ENCODE peak calls at places on chromosomes 7 and 10, in eight cellular contexts. C is IMR-90; I is RCC 7860; U is HEK293T; Z is NCI-H446 treated with DMSO at 0.1 percent for 48 hours; H is AG04450; A is stimulated activated CD8-positive, alpha-beta memory T cell treated with anti-CD3 and anti-CD28 coated beads, Interleukin-4, amount 100 ng/mL, for 4 hours; V is skeletal muscle cell. F is an unnamed sample.

GRCh38 chr7:135792866-135793265 is 44.3 kb upstream of the FAM180A start:
- DNase-seq in C (no peak), I (no peak), U (no peak), Z (no peak), H (no peak), A (no peak), V (no peak), F (no peak)

GRCh38 chr7:124722292-124722691 is 43.3 kb downstream of the GPR37 start:
- DNase-seq in C (peak), I (no peak), U (no peak), Z (no peak), H (no peak), A (no peak), V (no peak), F (no peak)

GRCh38 chr10:77799352-77799751 is 127.2 kb downstream of the DLG5 start:
- DNase-seq in C (peak), I (no peak), U (no peak), Z (no peak), H (no peak), A (no peak), V (no peak), F (no peak)

GRCh38 chr7:99079104-99079503 is 64.8 kb downstream of the SMURF1 start:
- DNase-seq in C (no peak), I (no peak), U (no peak), Z (no peak), H (no peak), A (no peak), V (no peak), F (no peak)

GRCh38 chr7:67843001-67843400 is 846.4 kb downstream of the TYW1 start:
- DNase-seq in C (no peak), I (no peak), U (no peak), Z (no peak), H (no peak), A (no peak), V (no peak), F (no peak)

GRCh38 chr10:116815641-116816415 is 33.5 kb upstream of the ENO4 start:
- DNase-seq in C (peak), I (peak), U (no peak), Z (no peak), H (no peak), A (no peak), V (peak), F (no peak)

GRCh38 chr10:71367279-71367678 is 29.4 kb upstream of the CDH23 start:
- DNase-seq in C (no peak), I (peak), U (no peak), Z (no peak), H (no peak), A (no peak), V (no peak), F (no peak)

GRCh38 chr7:48832303-48832845 is 92.0 kb upstream of the CDC14C start:
- DNase-seq in C (no peak), I (no peak), U (no peak), Z (peak), H (no peak), A (no peak), V (no peak), F (no peak)

GRCh38 chr7:2639994-2640830 is 8.4 kb downstream of the TTYH3 start:
- DNase-seq in C (no peak), I (peak), U (no peak), Z (no peak), H (no peak), A (no peak), V (no peak), F (no peak)

GRCh38 chr7:27961255-27961654 is 219.3 kb downstream of the JAZF1 start:
- DNase-seq in C (peak), I (peak), U (no peak), Z (no peak), H (no peak), A (no peak), V (no peak), F (no peak)

GRCh38 chr10:79079074-79079397 is 10.3 kb downstream of the ZMIZ1 start:
- DNase-seq in C (no peak), I (no peak), U (no peak), Z (no peak), H (no peak), A (no peak), V (no peak), F (no peak)

GRCh38 chr10:7409045-7409731 is 1.6 kb downstream of the SFMBT2 start:
- DNase-seq in C (no peak), I (no peak), U (peak), Z (no peak), H (no peak), A (peak), V (no peak), F (peak)

GRCh38 chr10:63457576-63457975 is 8.2 kb downstream of the JMJD1C start:
- DNase-seq in C (no peak), I (no peak), U (no peak), Z (no peak), H (no peak), A (no peak), V (no peak), F (no peak)

GRCh38 chr7:106561151-106561550 is 99.8 kb downstream of the CCDC71L start:
- DNase-seq in C (no peak), I (no peak), U (no peak), Z (no peak), H (no peak), A (no peak), V (no peak), F (no peak)

GRCh38 chr10:52674474-52674873 is 98.1 kb downstream of the MBL2 start:
- DNase-seq in C (no peak), I (no peak), U (no peak), Z (no peak), H (no peak), A (no peak), V (no peak), F (no peak)

GRCh38 chr7:81684513-81685262 is 85.2 kb downstream of the HGF start:
- DNase-seq in C (peak), I (peak), U (peak), Z (peak), H (peak), A (no peak), V (peak), F (peak)

GRCh38 chr7:117896339-117896738 is 23.1 kb upstream of the CTTNBP2 start:
- DNase-seq in C (no peak), I (no peak), U (no peak), Z (no peak), H (no peak), A (no peak), V (no peak), F (no peak)

GRCh38 chr7:75776295-75776971 is 4.4 kb upstream of the CCL26 start:
- DNase-seq in C (peak), I (peak), U (no peak), Z (no peak), H (peak), A (peak), V (peak), F (no peak)

GRCh38 chr10:67790534-67791408 is 47.2 kb downstream of the DNAJC12 start:
- DNase-seq in C (peak), I (no peak), U (no peak), Z (no peak), H (no peak), A (no peak), V (peak), F (no peak)

GRCh38 chr10:131195116-131195515 is 116.4 kb downstream of the TCERG1L start:
- DNase-seq in C (no peak), I (no peak), U (no peak), Z (no peak), H (no peak), A (no peak), V (no peak), F (no peak)

GRCh38 chr10:63698815-63699205 is 177.6 kb downstream of the REEP3 start:
- DNase-seq in C (no peak), I (no peak), U (no peak), Z (no peak), H (no peak), A (no peak), V (no peak), F (no peak)

GRCh38 chr10:86344281-86344680 is 22.3 kb downstream of the GRID1 start:
- DNase-seq in C (no peak), I (no peak), U (no peak), Z (no peak), H (no peak), A (no peak), V (no peak), F (no peak)